ENCODE peak calls at places on chromosomes 6 and 20, in five cellular contexts. N is sigmoid colon; P is SW480; J is activated naive CD4-positive, alpha-beta T cell treated with Interleukin-2 at 50 U/mL for 16 hours; X is DMS53. T is an unnamed sample.

GRCh38 chr6:52399511-52400315 is 20.4 kb upstream of the EFHC1 start:
- DNase-seq in J (peak), P (peak), N (no peak), X (peak), T (no peak)

GRCh38 chr20:58171796-58172425 is 56.5 kb downstream of the ANKRD60 start:
- DNase-seq in X (no peak), J (no peak), P (no peak), N (no peak), T (no peak)

GRCh38 chr6:31058128-31058894 is 48.0 kb downstream of the MUC22 start:
- DNase-seq in J (no peak), P (peak), X (peak), N (no peak), T (no peak)

GRCh38 chr6:80547827-80548226 is 441.4 kb downstream of the BCKDHB start:
- DNase-seq in P (no peak), N (no peak), X (no peak), J (no peak), T (no peak)

GRCh38 chr20:23019403-23019802 is 15.7 kb upstream of the SSTR4 start:
- DNase-seq in X (no peak), P (no peak), N (no peak), J (no peak), T (no peak)

GRCh38 chr6:110357696-110358535 is at the start of gene METTL24:
- DNase-seq in X (peak), P (no peak), J (no peak), N (no peak), T (no peak)

GRCh38 chr6:75882734-75883133 is 133.7 kb downstream of the MYO6 start:
- DNase-seq in J (no peak), N (no peak), X (no peak), P (peak), T (no peak)

GRCh38 chr6:12289655-12290489 is at the start of gene EDN1:
- DNase-seq in X (peak), P (peak), N (peak), J (peak), T (no peak)